ENCODE peak calls at places on chromosomes 12 and 14, in four cellular contexts. One of them, this sample, is unnamed.
A peak's percentile ranks its signal among the peaks of the same experiment; 100 is the strongest.

GRCh38 chr12:1848741-1849140 is 28.4 kb downstream of the LRTM2 start:
- DNase-seq in astrocyte: no peak
- DNase-seq in right lobe of liver: no peak
- DNase-seq in stomach: no peak
- DNase-seq in this sample: no peak

GRCh38 chr12:5094550-5094949 is 50.9 kb downstream of the KCNA5 start:
- DNase-seq in astrocyte: no peak
- DNase-seq in right lobe of liver: no peak
- DNase-seq in stomach: no peak
- DNase-seq in this sample: no peak

GRCh38 chr14:56782701-56783100 is 27.6 kb downstream of the OTX2 start:
- DNase-seq in astrocyte: no peak
- DNase-seq in right lobe of liver: no peak
- DNase-seq in stomach: no peak
- DNase-seq in this sample: no peak

GRCh38 chr14:79544671-79545070 is 666.6 kb downstream of the DIO2 start:
- DNase-seq in astrocyte: peak; percentile 98
- DNase-seq in right lobe of liver: no peak
- DNase-seq in stomach: no peak
- DNase-seq in this sample: no peak

GRCh38 chr14:94559638-94560290 is 1.5 kb upstream of the SERPINA4 start:
- DNase-seq in astrocyte: no peak
- DNase-seq in right lobe of liver: peak; percentile 84
- DNase-seq in stomach: no peak
- DNase-seq in this sample: no peak

GRCh38 chr14:50835280-50835679 is 4.3 kb upstream of the NIN start:
- DNase-seq in astrocyte: peak; percentile 41
- DNase-seq in right lobe of liver: no peak
- DNase-seq in stomach: no peak
- DNase-seq in this sample: peak; percentile 63

GRCh38 chr14:36856095-36856878 is 194.6 kb downstream of the PAX9 start:
- DNase-seq in astrocyte: no peak
- DNase-seq in right lobe of liver: no peak
- DNase-seq in stomach: no peak
- DNase-seq in this sample: no peak

GRCh38 chr12:124800506-124800905 is 63.2 kb downstream of the SCARB1 start:
- DNase-seq in astrocyte: no peak
- DNase-seq in right lobe of liver: no peak
- DNase-seq in stomach: no peak
- DNase-seq in this sample: no peak

GRCh38 chr14:30624132-30624423 is 2.0 kb downstream of the SCFD1 start:
- DNase-seq in astrocyte: no peak
- DNase-seq in right lobe of liver: no peak
- DNase-seq in stomach: no peak
- DNase-seq in this sample: no peak

DNA sequence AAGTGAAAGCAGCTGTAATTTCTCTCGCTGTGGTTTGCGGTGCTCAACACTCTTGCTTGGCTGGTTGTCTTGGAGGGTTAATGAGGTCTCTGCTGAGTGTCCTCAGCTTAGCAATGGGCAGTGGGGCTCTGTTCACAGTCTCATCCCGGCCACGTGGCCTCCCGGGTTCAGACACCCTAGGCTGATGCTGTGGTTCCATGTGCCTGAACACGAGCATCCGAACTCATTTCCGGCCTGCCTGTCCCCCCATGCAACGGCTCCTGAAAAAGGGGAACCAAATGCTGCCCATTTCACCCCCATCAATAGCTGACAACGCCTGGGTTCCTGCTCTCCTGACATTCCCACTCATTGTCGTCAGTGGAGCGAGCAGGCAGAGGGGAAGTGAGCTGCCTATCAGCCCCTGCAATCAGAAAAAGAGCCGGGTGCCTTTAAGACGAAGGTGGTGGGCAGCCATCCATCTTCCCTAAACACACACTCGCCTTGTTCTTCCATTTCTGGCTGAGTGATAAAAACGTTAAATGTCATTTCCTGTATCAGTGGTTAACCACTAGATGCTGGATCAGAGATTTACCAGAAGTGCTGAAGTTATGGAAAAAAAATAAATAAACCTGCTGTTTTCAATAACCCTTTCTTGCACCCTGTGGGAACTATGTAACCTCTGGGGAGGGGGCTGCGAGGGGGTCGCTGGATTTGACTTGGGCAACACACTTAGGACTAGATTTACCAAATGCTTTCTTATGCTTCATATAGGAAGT is 60.3 kb upstream of the BCL2L14 start:
- DNase-seq in astrocyte: peak; percentile 91
- DNase-seq in right lobe of liver: peak; percentile 61
- DNase-seq in stomach: no peak
- DNase-seq in this sample: no peak
- H3K4me3 ChIP-seq in astrocyte: no peak overlapping the region
- H3K4me3 ChIP-seq in right lobe of liver: no peak overlapping the region
- H3K4me3 ChIP-seq in stomach: peak overlapping the region; percentile 18
- H3K4me3 ChIP-seq in this sample: no peak overlapping the region

DNA sequence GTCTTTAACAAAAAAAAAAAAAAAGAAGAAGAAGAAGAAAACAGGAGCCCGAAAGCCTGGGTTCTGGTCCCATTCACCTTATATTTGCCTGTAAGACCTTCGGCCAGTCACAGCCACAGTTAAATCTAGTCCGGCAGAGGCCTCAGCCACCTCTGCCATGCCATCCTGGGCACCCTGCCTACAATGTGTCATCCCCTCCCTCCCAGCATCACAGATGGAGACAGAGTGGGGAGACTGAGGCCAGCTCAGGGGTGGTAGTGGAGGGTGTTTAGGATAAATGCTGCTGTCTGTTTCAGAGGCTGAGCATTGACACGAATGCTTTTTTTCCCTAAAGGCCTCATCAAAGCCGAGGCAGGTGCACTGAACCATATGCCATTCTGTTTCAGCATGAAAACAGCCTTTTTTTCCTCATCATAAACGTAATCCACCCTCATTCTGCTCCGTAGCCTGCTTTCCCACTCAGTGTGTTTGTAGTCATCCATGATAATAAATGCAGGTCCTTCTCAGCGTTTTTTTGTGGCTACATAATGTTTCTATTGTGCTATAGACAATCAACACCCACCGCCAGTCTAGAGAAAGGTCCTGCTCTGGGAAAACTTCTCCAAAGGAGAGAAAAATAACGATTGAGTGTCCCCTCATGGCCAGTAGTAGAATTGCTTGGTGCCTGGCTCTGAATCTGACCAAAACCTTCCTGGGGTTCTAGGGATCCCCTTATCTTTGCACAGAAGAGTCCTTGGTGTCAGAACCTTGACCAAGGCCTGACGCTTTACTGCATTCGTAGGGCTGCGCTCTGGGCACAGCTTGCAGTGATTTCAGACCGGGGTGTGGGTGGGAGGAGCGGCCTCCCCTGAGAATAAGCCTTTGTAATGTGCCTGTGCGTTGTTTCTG is 41.1 kb upstream of the TSPAN9 start:
- DNase-seq in astrocyte: no peak
- DNase-seq in right lobe of liver: no peak
- DNase-seq in stomach: no peak
- DNase-seq in this sample: no peak
- TF ChIP-seq CTCF in astrocyte: peak; percentile 42
- TF ChIP-seq CTCF in right lobe of liver: no peak
- TF ChIP-seq CTCF in stomach: no peak
- TF ChIP-seq CTCF in this sample: peak; percentile 44

DNA sequence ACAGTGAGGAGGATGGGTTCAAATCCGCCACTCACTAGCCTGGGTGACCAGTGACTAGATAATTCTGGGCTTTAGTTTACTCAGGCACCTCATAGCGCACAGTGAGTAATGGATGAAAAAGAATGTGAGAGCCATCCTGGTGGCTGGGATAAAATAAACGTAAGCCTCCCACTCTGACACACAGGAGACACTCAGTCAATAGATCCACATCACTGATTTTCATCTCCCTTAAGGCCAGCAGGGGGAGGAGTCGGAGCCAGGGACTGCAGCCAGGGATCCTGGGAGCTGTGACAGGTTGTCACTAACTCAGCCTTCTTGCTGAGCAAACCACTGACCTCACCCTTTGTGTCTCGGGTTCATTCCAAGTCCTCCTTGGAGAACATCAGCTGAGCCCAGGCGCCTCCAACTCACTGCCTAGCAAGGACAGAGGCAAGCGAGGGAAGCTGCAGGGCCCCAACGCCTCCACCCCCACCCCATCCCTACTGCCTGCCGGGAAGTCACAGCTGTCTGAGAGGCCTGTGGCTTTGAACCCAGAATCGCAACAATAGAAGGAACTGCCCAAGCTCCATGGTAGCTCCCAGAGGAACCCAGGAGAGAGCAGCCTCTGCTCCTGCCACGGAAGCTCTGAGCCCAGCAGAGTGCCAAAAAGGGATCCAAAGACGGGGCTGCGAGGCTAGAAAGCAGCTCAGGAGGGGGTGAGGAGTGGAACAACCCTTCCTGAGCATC is 30.7 kb downstream of the PXN start:
- DNase-seq in astrocyte: peak; percentile 97
- DNase-seq in right lobe of liver: peak; percentile 74
- DNase-seq in stomach: peak; percentile 73
- DNase-seq in this sample: peak; percentile 88
- H3K4me3 ChIP-seq in astrocyte: peak overlapping the region; percentile 12
- H3K4me3 ChIP-seq in right lobe of liver: no peak overlapping the region
- H3K4me3 ChIP-seq in stomach: no peak overlapping the region
- H3K4me3 ChIP-seq in this sample: no peak overlapping the region

GRCh38 chr14:22887260-22887989 is 4.4 kb downstream of the REM2 start:
- DNase-seq in astrocyte: peak; percentile 67
- DNase-seq in right lobe of liver: no peak
- DNase-seq in stomach: peak; percentile 78
- DNase-seq in this sample: peak; percentile 75

GRCh38 chr14:22884721-22885523 is 1.9 kb downstream of the REM2 start:
- DNase-seq in astrocyte: no peak
- DNase-seq in right lobe of liver: no peak
- DNase-seq in stomach: no peak
- DNase-seq in this sample: no peak

GRCh38 chr14:22885975-22886374 is 3.0 kb downstream of the REM2 start:
- DNase-seq in astrocyte: no peak
- DNase-seq in right lobe of liver: no peak
- DNase-seq in stomach: no peak
- DNase-seq in this sample: no peak

GRCh38 chr14:22887990-22888378 is 5.0 kb downstream of the REM2 start:
- DNase-seq in astrocyte: no peak
- DNase-seq in right lobe of liver: no peak
- DNase-seq in stomach: no peak
- DNase-seq in this sample: no peak

GRCh38 chr14:22886500-22887259 is 3.7 kb downstream of the REM2 start:
- DNase-seq in astrocyte: peak; percentile 31
- DNase-seq in right lobe of liver: peak; percentile 47
- DNase-seq in stomach: peak; percentile 85
- DNase-seq in this sample: no peak
- TF ChIP-seq CTCF in astrocyte: no peak
- TF ChIP-seq CTCF in right lobe of liver: no peak
- TF ChIP-seq CTCF in stomach: no peak
- TF ChIP-seq CTCF in this sample: peak; percentile 33

GRCh38 chr14:80946187-80946586 is 4.6 kb upstream of the CEP128 start:
- DNase-seq in astrocyte: no peak
- DNase-seq in right lobe of liver: no peak
- DNase-seq in stomach: no peak
- DNase-seq in this sample: no peak
- H3K4me3 ChIP-seq in astrocyte: no peak overlapping the region
- H3K4me3 ChIP-seq in right lobe of liver: no peak overlapping the region
- H3K4me3 ChIP-seq in stomach: no peak overlapping the region
- H3K4me3 ChIP-seq in this sample: no peak overlapping the region

DNA sequence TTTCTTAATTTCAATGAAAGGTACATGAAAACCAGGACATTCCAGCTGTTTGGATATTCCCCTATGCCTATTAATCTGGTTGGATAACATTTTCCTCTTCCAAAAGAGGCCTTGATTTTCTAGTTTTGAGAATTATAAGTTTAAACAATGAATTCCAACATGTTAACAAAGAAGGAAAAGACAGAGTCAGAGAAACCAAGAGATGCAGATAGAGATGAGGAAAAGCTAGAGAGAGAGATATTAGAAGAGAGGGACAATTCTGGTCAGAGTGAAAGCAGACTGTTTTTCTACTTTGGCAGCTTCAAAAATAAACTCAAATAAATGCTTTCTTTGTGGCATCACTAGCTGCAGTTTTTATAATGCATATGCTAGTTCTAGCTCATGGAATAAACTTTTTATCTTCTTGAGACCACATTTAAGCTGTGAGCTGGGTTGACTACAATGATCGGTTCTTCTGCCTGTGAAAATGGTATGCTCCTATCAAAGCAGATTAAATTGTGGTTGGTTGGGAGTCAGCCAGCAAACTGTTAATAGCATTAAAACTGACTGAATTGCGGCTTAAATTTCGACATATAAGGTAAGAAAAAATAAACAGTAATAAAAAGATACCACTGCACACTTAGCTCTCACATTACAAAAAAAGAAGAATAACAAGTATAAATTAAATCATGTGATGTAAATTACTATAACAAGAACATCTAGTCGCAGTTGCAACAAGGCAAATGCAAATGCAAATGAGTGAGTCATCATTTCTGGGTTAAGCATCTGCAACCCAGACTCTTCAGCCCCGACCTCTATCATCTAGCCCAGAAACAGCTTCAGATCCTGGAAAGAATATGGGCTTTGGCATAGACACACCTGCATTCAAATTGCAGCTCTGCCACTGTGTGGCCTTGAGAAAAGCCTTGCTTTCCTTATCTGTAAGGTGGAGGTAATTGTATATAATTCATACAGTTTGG is 19.7 kb upstream of the DHRS7 start:
- DNase-seq in astrocyte: no peak
- DNase-seq in right lobe of liver: no peak
- DNase-seq in stomach: no peak
- DNase-seq in this sample: no peak
- TF ChIP-seq CTCF in astrocyte: no peak
- TF ChIP-seq CTCF in right lobe of liver: no peak
- TF ChIP-seq CTCF in stomach: no peak
- TF ChIP-seq CTCF in this sample: no peak

GRCh38 chr12:95384785-95385184 is 89.2 kb upstream of the METAP2 start:
- DNase-seq in astrocyte: no peak
- DNase-seq in right lobe of liver: no peak
- DNase-seq in stomach: no peak
- DNase-seq in this sample: no peak
- H3K4me3 ChIP-seq in astrocyte: no peak overlapping the region
- H3K4me3 ChIP-seq in right lobe of liver: no peak overlapping the region
- H3K4me3 ChIP-seq in stomach: no peak overlapping the region
- H3K4me3 ChIP-seq in this sample: no peak overlapping the region

GRCh38 chr12:57112492-57113294 is 1.5 kb upstream of the STAT6 start:
- DNase-seq in astrocyte: no peak
- DNase-seq in right lobe of liver: no peak
- DNase-seq in stomach: peak; percentile 86
- DNase-seq in this sample: no peak
- TF ChIP-seq CTCF in astrocyte: peak; percentile 60
- TF ChIP-seq CTCF in right lobe of liver: peak; percentile 81
- TF ChIP-seq CTCF in stomach: no peak
- TF ChIP-seq CTCF in this sample: peak; percentile 87

DNA sequence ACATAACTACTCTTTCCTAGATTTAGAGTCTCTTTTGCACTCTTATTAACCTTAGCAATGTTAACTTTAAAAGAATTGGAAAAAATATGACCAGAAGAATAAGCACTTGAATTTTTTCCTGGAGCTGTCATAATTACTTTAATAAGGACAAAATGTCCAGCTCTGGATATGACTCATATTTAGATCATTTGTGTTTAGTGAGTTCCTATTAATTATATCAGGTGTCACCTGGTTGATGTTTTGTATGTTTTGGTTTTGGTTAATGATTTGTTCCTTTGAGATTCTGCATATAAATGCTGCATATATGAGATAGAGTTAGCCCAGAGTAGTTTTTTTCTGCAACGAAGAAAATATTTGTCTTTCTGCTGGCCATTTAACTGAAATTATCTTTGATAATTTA is 5.1 kb downstream of the CLECL1 start:
- DNase-seq in astrocyte: no peak
- DNase-seq in right lobe of liver: no peak
- DNase-seq in stomach: no peak
- DNase-seq in this sample: no peak
- H3K4me3 ChIP-seq in astrocyte: no peak overlapping the region
- H3K4me3 ChIP-seq in right lobe of liver: no peak overlapping the region
- H3K4me3 ChIP-seq in stomach: no peak overlapping the region
- H3K4me3 ChIP-seq in this sample: no peak overlapping the region

GRCh38 chr14:55200646-55201045 is 9.3 kb upstream of the DLGAP5 start:
- DNase-seq in astrocyte: no peak
- DNase-seq in right lobe of liver: no peak
- DNase-seq in stomach: no peak
- DNase-seq in this sample: no peak
- TF ChIP-seq CTCF in astrocyte: no peak
- TF ChIP-seq CTCF in right lobe of liver: no peak
- TF ChIP-seq CTCF in stomach: no peak
- TF ChIP-seq CTCF in this sample: no peak